ENCODE peak calls at places on chromosomes 5 and 9, in five cellular contexts. N is CD8-positive, alpha-beta T cell; Y is aorta; Z is mammary epithelial cell; G is NT2/D1. P is an unnamed sample.
A peak's percentile ranks its signal among the peaks of the same experiment; 100 is the strongest.

GRCh38 chr5:139157556-139157955 is 40.6 kb downstream of the SIL1 start:
- DNase-seq in G (no peak), N (no peak), Y (no peak), Z (no peak), P (no peak)

GRCh38 chr5:66894480-66895240 is 298.5 kb downstream of the MAST4 start:
- DNase-seq in N (no peak), Z (peak; percentile 92), Y (no peak), G (no peak), P (no peak)

GRCh38 chr5:124746252-124746915 is at the start of gene ZNF608:
- DNase-seq in Z (peak; percentile 73), Y (no peak), N (no peak), G (no peak), P (no peak)

GRCh38 chr5:65512170-65512937 is 30.6 kb upstream of the ADAMTS6 start:
- DNase-seq in Z (no peak), G (no peak), N (no peak), Y (no peak), P (no peak)

GRCh38 chr5:3594514-3595101 is 1.0 kb upstream of the IRX1 start:
- DNase-seq in Z (peak; percentile 49), Y (no peak), G (no peak), N (no peak), P (no peak)

GRCh38 chr9:87148391-87149237 is 201.3 kb upstream of the GAS1 start:
- DNase-seq in N (no peak), G (peak; percentile 44), Z (peak; percentile 51), Y (peak; percentile 94), P (no peak)

GRCh38 chr5:34841816-34842215 is 2.9 kb downstream of the TTC23L start:
- DNase-seq in N (no peak), Z (no peak), Y (no peak), G (no peak), P (no peak)

GRCh38 chr9:74391816-74392215 is 105.3 kb upstream of the RORB start:
- DNase-seq in Z (no peak), N (no peak), G (no peak), Y (no peak), P (no peak)

GRCh38 chr5:6734781-6735180 is 21.5 kb downstream of the TENT4A start:
- DNase-seq in Y (no peak), Z (no peak), G (no peak), N (no peak), P (no peak)

GRCh38 chr5:82074968-82075367 is 103.1 kb downstream of the ATG10 start:
- DNase-seq in Z (no peak), N (no peak), G (no peak), Y (no peak), P (no peak)

GRCh38 chr5:131324311-131324710 is 60.5 kb downstream of the CDC42SE2 start:
- DNase-seq in N (no peak), Y (no peak), G (no peak), Z (no peak), P (no peak)

GRCh38 chr9:13110766-13111400 is 168.6 kb downstream of the MPDZ start:
- DNase-seq in Y (peak; percentile 62), G (no peak), N (no peak), Z (no peak), P (no peak)

GRCh38 chr5:142611154-142611553 is 74.7 kb downstream of the FGF1 start:
- DNase-seq in G (peak; percentile 57), N (peak; percentile 67), Z (peak; percentile 58), Y (peak; percentile 76), P (peak; percentile 48)

GRCh38 chr9:89078860-89079259 is 87.6 kb downstream of the S1PR3 start:
- DNase-seq in N (no peak), Y (no peak), G (no peak), Z (no peak), P (no peak)

GRCh38 chr9:128552744-128553221 is 396 bp downstream of the SPTAN1 start:
- DNase-seq in N (peak; percentile 56), G (peak; percentile 39), Z (no peak), Y (peak; percentile 68), P (no peak)

GRCh38 chr9:86644315-86645034 is 290.3 kb upstream of the TUT7 start:
- DNase-seq in Y (no peak), G (peak; percentile 13), N (no peak), Z (no peak), P (no peak)

GRCh38 chr5:134547999-134548626 is 22.6 kb downstream of the JADE2 start:
- DNase-seq in Z (no peak), Y (no peak), G (no peak), N (no peak), P (no peak)

GRCh38 chr5:129244478-129244877 is 149.9 kb downstream of the ISOC1 start:
- DNase-seq in N (no peak), Z (no peak), Y (no peak), G (no peak), P (no peak)

GRCh38 chr5:74069741-74070140 is 443.7 kb downstream of the ARHGEF28 start:
- DNase-seq in Y (no peak), N (no peak), Z (no peak), G (no peak), P (no peak)

GRCh38 chr5:43432486-43433365 is 20.5 kb upstream of the CCL28 start:
- DNase-seq in Y (peak; percentile 68), Z (peak; percentile 86), N (no peak), G (no peak), P (no peak)

GRCh38 chr5:42950466-42951168 is 89.5 kb downstream of the ANXA2R start:
- DNase-seq in G (peak; percentile 48), N (peak; percentile 70), Z (peak; percentile 98), Y (peak; percentile 88), P (peak; percentile 61)

GRCh38 chr9:95048225-95049087 is 269.1 kb downstream of the FANCC start:
- DNase-seq in Y (peak; percentile 63), N (peak; percentile 48), G (no peak), Z (peak; percentile 83), P (peak; percentile 29)

GRCh38 chr9:94644543-94644942 is 5.2 kb upstream of the FBP1 start:
- DNase-seq in N (no peak), Z (no peak), G (no peak), Y (no peak), P (no peak)

GRCh38 chr5:64026493-64026892 is 64.2 kb upstream of the HTR1A start:
- DNase-seq in G (no peak), Z (no peak), Y (no peak), N (no peak), P (no peak)

GRCh38 chr5:37206733-37207132 is 42.4 kb downstream of the CPLANE1 start:
- DNase-seq in Y (no peak), G (no peak), Z (no peak), N (no peak), P (no peak)

GRCh38 chr5:171520300-171521170 is 101.1 kb downstream of the FGF18 start:
- DNase-seq in Y (no peak), N (no peak), Z (no peak), G (peak; percentile 48), P (no peak)

GRCh38 chr9:297104-297794 is 82.6 kb downstream of the DOCK8 start:
- DNase-seq in G (no peak), Z (peak; percentile 80), Y (peak; percentile 66), N (no peak), P (no peak)

GRCh38 chr5:91280942-91281269 is 102.2 kb downstream of the ARRDC3 start:
- DNase-seq in Z (no peak), Y (no peak), N (no peak), G (no peak), P (no peak)

GRCh38 chr5:74261906-74262305 is 378.6 kb downstream of the ENC1 start:
- DNase-seq in G (no peak), Z (no peak), Y (no peak), N (no peak), P (no peak)

GRCh38 chr9:21741151-21741550 is 61.3 kb upstream of the MTAP start:
- DNase-seq in N (no peak), Z (no peak), G (no peak), Y (no peak), P (no peak)

GRCh38 chr5:152634596-152634995 is 229.5 kb upstream of the NMUR2 start:
- DNase-seq in N (no peak), Y (peak; percentile 45), Z (no peak), G (no peak), P (no peak)

GRCh38 chr9:129853614-129854013 is 18.4 kb downstream of the USP20 start:
- DNase-seq in N (no peak), G (no peak), Z (no peak), Y (no peak), P (no peak)
- H3K4me1 ChIP-seq in N (peaks cover 45% of the 10 kb centered on the region), G (peaks cover 5% of the 10 kb centered on the region), Z (no peaks in the 10 kb centered on the region), Y (peaks cover 9% of the 10 kb centered on the region), P (peaks cover 18% of the 10 kb centered on the region)

GRCh38 chr9:130535818-130536521 is 43.4 kb upstream of the FUBP3 start:
- DNase-seq in N (no peak), Y (no peak), G (no peak), Z (no peak), P (no peak)
- H3K4me3 ChIP-seq in N (no peak overlapping the region), Y (no peak overlapping the region), G (peak overlapping the region; percentile 39), Z (no peak overlapping the region), P (no peak overlapping the region)

GRCh38 chr9:137034039-137034708 is 2.3 kb upstream of the FUT7 start:
- DNase-seq in N (no peak), Z (peak; percentile 17), Y (peak; percentile 74), G (no peak), P (no peak)

GRCh38 chr9:137031904-137032639 is at the start of gene FUT7:
- DNase-seq in Z (no peak), N (peak; percentile 36), Y (no peak), G (no peak), P (peak; percentile 71)

GRCh38 chr9:137030931-137031527 is 859 bp downstream of the FUT7 start:
- DNase-seq in N (no peak), Y (no peak), G (no peak), Z (no peak), P (no peak)

GRCh38 chr9:137034709-137035506 is 3.0 kb upstream of the FUT7 start:
- DNase-seq in Z (peak; percentile 68), N (peak; percentile 90), Y (peak; percentile 89), G (peak; percentile 85), P (peak; percentile 87)

DNA sequence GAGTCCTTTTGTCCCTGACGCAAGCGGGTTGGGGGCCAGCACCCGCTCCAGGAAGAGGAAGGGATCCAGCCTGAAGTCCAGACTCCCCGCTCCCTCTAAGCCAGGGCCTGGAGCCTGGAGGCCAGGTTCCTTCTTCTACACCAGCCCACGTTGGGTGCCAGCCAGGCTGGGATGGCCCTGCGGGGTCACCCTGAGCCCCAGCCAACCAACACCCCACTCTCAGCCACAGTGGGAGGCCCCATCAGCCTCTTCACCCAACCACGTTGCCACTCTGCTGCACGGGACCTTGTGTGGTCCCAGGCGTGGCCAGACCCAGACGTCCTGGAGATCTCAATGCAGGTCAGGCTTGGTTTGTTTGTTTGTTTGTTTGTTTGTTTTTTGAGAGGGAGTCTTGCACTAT is 1.0 kb upstream of the FUT7 start:
- DNase-seq in Z (no peak), G (no peak), Y (peak; percentile 89), N (no peak), P (no peak)
- H3K27me3 ChIP-seq in Z (no peaks in the 10 kb centered on the region), G (peaks cover 21% of the 10 kb centered on the region), Y (no peaks in the 10 kb centered on the region), N (no peaks in the 10 kb centered on the region), P (no peaks in the 10 kb centered on the region)

GRCh38 chr9:33289501-33289900 is 815 bp upstream of the NFX1 start:
- DNase-seq in Y (no peak), G (no peak), N (peak; percentile 24), Z (no peak), P (peak; percentile 45)

GRCh38 chr9:33288828-33289483 is 1.4 kb upstream of the NFX1 start:
- DNase-seq in N (no peak), G (no peak), Z (no peak), Y (no peak), P (no peak)

GRCh38 chr9:33290994-33291397 is 680 bp downstream of the NFX1 start:
- DNase-seq in G (no peak), Y (no peak), N (no peak), Z (no peak), P (no peak)

GRCh38 chr9:33290247-33290993 is at the start of gene NFX1:
- DNase-seq in N (peak; percentile 99), G (peak; percentile 97), Y (peak; percentile 99), Z (peak; percentile 99), P (peak; percentile 99)

GRCh38 chr9:33289936-33290246 is 425 bp upstream of the NFX1 start:
- DNase-seq in N (no peak), Y (no peak), G (no peak), Z (no peak), P (no peak)
- H3K4me1 ChIP-seq in N (peaks cover 59% of the 10 kb centered on the region), Y (no peaks in the 10 kb centered on the region), G (peaks cover 2% of the 10 kb centered on the region), Z (peaks cover 23% of the 10 kb centered on the region), P (peaks cover 56% of the 10 kb centered on the region)

P was measured in CD4-positive, alpha-beta memory T cell.